ENCODE peak calls at places on chromosome 16, in five cellular contexts. J is activated CD4-positive, alpha-beta memory T cell treated with anti-CD3 and anti-CD28 coated beads, Interleukin-2, amount 10 ng/mL, durations not matched to agents 7 days and 5 days; A is upper lobe of right lung; R is WTC11; F is AG10803. D is an unnamed sample.

GRCh38 chr16:83040174-83040573 is 413.4 kb downstream of the CDH13 start:
- DNase-seq in J (no peak), R (no peak), F (peak; percentile 17), A (no peak), D (no peak)

GRCh38 chr16:56986361-56986760 is 3.0 kb upstream of the NLRC5 start:
- DNase-seq in R (no peak), A (no peak), J (no peak), F (no peak), D (no peak)

GRCh38 chr16:10966129-10966528 is 21.8 kb downstream of the CLEC16A start:
- DNase-seq in J (no peak), F (no peak), A (no peak), R (no peak), D (no peak)

GRCh38 chr16:14365200-14365851 is 264.7 kb downstream of the PARN start:
- DNase-seq in A (no peak), R (no peak), F (peak; percentile 54), J (no peak), D (no peak)

GRCh38 chr16:67241008-67241900 is 6.0 kb downstream of the FHOD1 start:
- DNase-seq in A (peak; percentile 93), J (no peak), F (peak; percentile 90), R (no peak), D (no peak)

GRCh38 chr16:88381820-88382451 is 823 bp upstream of the ZNF469 start:
- DNase-seq in F (no peak), R (peak; percentile 60), A (peak; percentile 79), J (no peak), D (no peak)

GRCh38 chr16:11248133-11248532 is 7.9 kb downstream of the SOCS1 start:
- DNase-seq in J (no peak), R (no peak), F (no peak), A (no peak), D (no peak)

GRCh38 chr16:89017956-89018604 is 41.1 kb upstream of the CBFA2T3 start:
- DNase-seq in J (no peak), F (peak; percentile 64), A (no peak), R (no peak), D (no peak)

GRCh38 chr16:56783332-56783731 is 53.4 kb downstream of the NUP93 start:
- DNase-seq in J (no peak), A (no peak), R (no peak), F (no peak), D (no peak)

GRCh38 chr16:3074860-3075545 is 9.6 kb downstream of the IL32 start:
- DNase-seq in J (peak; percentile 94), A (no peak), F (no peak), R (no peak), D (peak; percentile 73)

GRCh38 chr16:24538756-24539294 is 541 bp upstream of the RBBP6 start:
- DNase-seq in F (no peak), A (no peak), J (no peak), R (no peak), D (no peak)